ENCODE peak calls at places on chromosomes 7 and 10, in five cellular contexts. Z is testis, W is left ventricle myocardium inferior, H is hepatocyte, C is tibial nerve. M is an unnamed sample. For H3K9me3, the result is how much of the 10 kb centered on the place peaks cover.

GRCh38 chr7:78350926-78351325 is 552.4 kb downstream of the PHTF2 start:
- DNase-seq in H (no peak), C (no peak), W (no peak), Z (no peak), M (no peak)

GRCh38 chr10:43693602-43694001 is 44.9 kb upstream of the ZNF32 start:
- DNase-seq in C (no peak), Z (no peak), H (no peak), W (no peak), M (no peak)

GRCh38 chr10:11045995-11046394 is 28.3 kb downstream of the CELF2 start:
- DNase-seq in W (peak), C (peak), Z (peak), H (no peak), M (peak)

GRCh38 chr10:69327463-69328345 is 49.4 kb downstream of the HK1 start:
- DNase-seq in H (peak), Z (peak), W (peak), C (no peak), M (peak)

GRCh38 chr10:30047430-30047829 is 12.0 kb downstream of the JCAD start:
- DNase-seq in C (no peak), Z (no peak), H (no peak), W (no peak), M (no peak)

GRCh38 chr10:103896225-103896624 is 21.8 kb downstream of the STN1 start:
- DNase-seq in W (no peak), C (no peak), Z (no peak), H (no peak), M (no peak)

GRCh38 chr7:28956608-28957063 is 1.5 kb downstream of the TRIL start:
- DNase-seq in Z (peak), H (peak), W (peak), C (peak), M (peak)

GRCh38 chr10:130222381-130222780 is 86.2 kb downstream of the GLRX3 start:
- DNase-seq in C (no peak), Z (no peak), W (no peak), H (no peak), M (no peak)

GRCh38 chr10:59965899-59966650 is 59.7 kb upstream of the CCDC6 start:
- DNase-seq in C (no peak), Z (no peak), H (no peak), W (no peak), M (no peak)

GRCh38 chr10:89861584-89862287 is 160.3 kb downstream of the KIF20B start:
- DNase-seq in W (no peak), C (no peak), H (peak), Z (no peak), M (no peak)

GRCh38 chr7:21365866-21366624 is 61.8 kb upstream of the SP4 start:
- DNase-seq in H (peak), W (no peak), C (no peak), Z (no peak), M (no peak)

GRCh38 chr10:108250954-108251620 is 1086.6 kb upstream of the SORCS1 start:
- DNase-seq in H (no peak), Z (no peak), C (no peak), W (no peak), M (no peak)

GRCh38 chr7:127824682-127825081 is 172.7 kb downstream of the SND1 start:
- DNase-seq in Z (no peak), H (no peak), W (no peak), C (no peak), M (no peak)

GRCh38 chr10:78875331-78875877 is 193.4 kb upstream of the ZMIZ1 start:
- DNase-seq in H (no peak), Z (no peak), C (no peak), W (no peak), M (no peak)

GRCh38 chr10:69567920-69568319 is 5.3 kb downstream of the NEUROG3 start:
- DNase-seq in C (peak), H (peak), Z (peak), W (peak), M (peak)

GRCh38 chr10:33010132-33011037 is 52.4 kb upstream of the ITGB1 start:
- DNase-seq in W (no peak), C (no peak), Z (no peak), H (peak), M (no peak)

GRCh38 chr7:151251926-151252835 is 3.7 kb upstream of the SMARCD3 start:
- DNase-seq in W (peak), C (peak), H (peak), Z (peak), M (peak)

GRCh38 chr10:95569368-95569767 is 8.2 kb upstream of the SORBS1 start:
- DNase-seq in C (no peak), Z (no peak), H (no peak), W (no peak), M (no peak)

GRCh38 chr10:61313460-61313859 is 139.7 kb downstream of the TMEM26 start:
- DNase-seq in C (no peak), H (no peak), Z (no peak), W (no peak), M (no peak)

GRCh38 chr10:79479283-79479909 is 32.9 kb upstream of the EIF5AL1 start:
- DNase-seq in H (no peak), W (no peak), Z (no peak), C (no peak), M (no peak)

GRCh38 chr10:91034042-91034441 is 113.2 kb upstream of the ANKRD1 start:
- DNase-seq in C (no peak), Z (no peak), W (no peak), H (no peak), M (no peak)

GRCh38 chr7:139995034-139995915 is 67.5 kb downstream of the PARP12 start:
- DNase-seq in C (no peak), H (peak), Z (peak), W (peak), M (no peak)

GRCh38 chr10:21169271-21169670 is 272.2 kb upstream of the NEBL start:
- DNase-seq in W (no peak), C (no peak), H (no peak), Z (no peak), M (no peak)

GRCh38 chr7:104126411-104126841 is 81.4 kb downstream of the ORC5 start:
- DNase-seq in W (no peak), Z (no peak), H (no peak), C (peak), M (no peak)

GRCh38 chr10:8044331-8044907 is 10.1 kb upstream of the GATA3 start:
- DNase-seq in H (no peak), C (no peak), Z (no peak), W (no peak), M (no peak)

GRCh38 chr10:60518745-60519144 is 129.1 kb upstream of the ANK3 start:
- DNase-seq in W (no peak), C (no peak), H (no peak), Z (no peak), M (no peak)

GRCh38 chr7:116347151-116347832 is 137.0 kb downstream of the TES start:
- DNase-seq in W (no peak), H (no peak), C (no peak), Z (no peak), M (no peak)

GRCh38 chr7:111933614-111934013 is 272.6 kb downstream of the DOCK4 start:
- DNase-seq in W (no peak), C (no peak), Z (no peak), H (peak), M (no peak)

GRCh38 chr7:39453743-39454355 is 112.4 kb upstream of the YAE1 start:
- DNase-seq in W (no peak), H (peak), Z (peak), C (peak), M (no peak)

GRCh38 chr10:42482411-42482810 is 156.0 kb downstream of the ZNF33B start:
- DNase-seq in W (no peak), H (no peak), Z (no peak), C (no peak), M (no peak)

GRCh38 chr7:93327006-93327633 is 95.0 kb downstream of the VPS50 start:
- DNase-seq in C (no peak), Z (no peak), W (no peak), H (no peak), M (no peak)

GRCh38 chr7:44348300-44348699 is 22.9 kb upstream of the CAMK2B start:
- DNase-seq in Z (no peak), W (no peak), H (no peak), C (no peak), M (no peak)

GRCh38 chr7:44196450-44196872 is 4.3 kb upstream of the YKT6 start:
- DNase-seq in H (peak), Z (peak), W (no peak), C (peak), M (no peak)

GRCh38 chr10:100696477-100696901 is 48.9 kb upstream of the PAX2 start:
- DNase-seq in Z (peak), C (no peak), H (no peak), W (no peak), M (no peak)

GRCh38 chr10:30705086-30705624 is 75.6 kb upstream of the LYZL2 start:
- DNase-seq in Z (no peak), H (no peak), C (no peak), W (no peak), M (no peak)

GRCh38 chr10:13654118-13654830 is 67.5 kb downstream of the PRPF18 start:
- DNase-seq in H (no peak), W (no peak), C (no peak), Z (no peak), M (no peak)

GRCh38 chr7:128031901-128032604 is 816 bp upstream of the LRRC4 start:
- DNase-seq in H (peak), Z (peak), W (peak), C (no peak), M (peak)

GRCh38 chr7:36303202-36304098 is 86.2 kb upstream of the ANLN start:
- DNase-seq in W (peak), Z (peak), H (peak), C (peak), M (peak)

GRCh38 chr7:147774461-147774860 is 816.1 kb upstream of the C7orf33 start:
- DNase-seq in Z (no peak), C (no peak), H (no peak), W (no peak), M (no peak)

GRCh38 chr10:7100004-7100697 is 310.7 kb downstream of the SFMBT2 start:
- DNase-seq in H (no peak), W (no peak), C (no peak), Z (no peak), M (no peak)

GRCh38 chr7:64045301-64046040 is at the start of gene ZNF727:
- DNase-seq in W (peak), Z (peak), C (peak), H (no peak), M (peak)
- H3K4me3 ChIP-seq in W (peak), Z (peak), C (peak), H (no peak), M (peak)

GRCh38 chr7:100808354-100808875 is 18.9 kb downstream of the EPHB4 start:
- DNase-seq in Z (no peak), C (no peak), W (no peak), H (no peak), M (no peak)

GRCh38 chr7:100803398-100804161 is 23.7 kb downstream of the EPHB4 start:
- DNase-seq in W (peak), H (peak), C (peak), Z (peak), M (peak)

GRCh38 chr7:100804681-100805431 is 22.5 kb downstream of the EPHB4 start:
- DNase-seq in W (no peak), C (no peak), Z (peak), H (no peak), M (no peak)

GRCh38 chr7:100802951-100803350 is 24.4 kb downstream of the EPHB4 start:
- DNase-seq in Z (no peak), H (no peak), C (no peak), W (no peak), M (no peak)

GRCh38 chr7:100806276-100806675 is 21.0 kb downstream of the EPHB4 start:
- DNase-seq in H (no peak), C (no peak), Z (no peak), W (no peak), M (no peak)
- H3K27ac ChIP-seq in H (no peak), C (no peak), Z (no peak), W (no peak), M (no peak)

DNA sequence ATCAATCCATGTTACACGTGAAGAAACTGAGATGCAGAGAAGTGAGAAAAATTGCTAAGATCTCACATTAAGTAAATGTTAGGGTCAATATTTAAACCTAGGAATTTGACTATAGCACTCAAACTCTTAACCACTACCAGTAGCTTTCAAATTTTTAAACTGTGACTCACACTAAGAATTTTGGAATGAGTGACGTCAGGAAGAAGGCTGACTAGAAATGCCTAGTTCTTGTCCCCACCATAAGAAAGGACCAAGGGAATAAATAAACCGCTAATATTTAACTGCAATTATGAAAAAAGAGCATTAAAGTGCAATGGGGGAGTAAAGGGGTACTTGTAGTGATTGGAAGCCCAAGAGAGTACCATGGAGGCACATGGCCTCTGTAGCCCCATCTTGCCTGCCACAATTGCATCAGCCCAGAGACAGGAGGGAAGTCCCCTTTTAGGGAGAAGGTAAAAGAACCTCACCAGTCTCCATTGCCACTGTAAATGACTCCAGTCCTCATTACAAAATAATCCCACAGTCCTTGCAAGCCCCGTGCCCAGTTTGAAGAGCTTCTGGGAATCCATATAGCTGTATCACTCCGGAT is 3.5 kb upstream of the AKR1B1 start:
- DNase-seq in C (no peak), Z (no peak), H (no peak), W (no peak), M (no peak)
- H3K9me3 ChIP-seq in C (under half), Z (under half), H (under half), W (under half), M (under half)

DNA sequence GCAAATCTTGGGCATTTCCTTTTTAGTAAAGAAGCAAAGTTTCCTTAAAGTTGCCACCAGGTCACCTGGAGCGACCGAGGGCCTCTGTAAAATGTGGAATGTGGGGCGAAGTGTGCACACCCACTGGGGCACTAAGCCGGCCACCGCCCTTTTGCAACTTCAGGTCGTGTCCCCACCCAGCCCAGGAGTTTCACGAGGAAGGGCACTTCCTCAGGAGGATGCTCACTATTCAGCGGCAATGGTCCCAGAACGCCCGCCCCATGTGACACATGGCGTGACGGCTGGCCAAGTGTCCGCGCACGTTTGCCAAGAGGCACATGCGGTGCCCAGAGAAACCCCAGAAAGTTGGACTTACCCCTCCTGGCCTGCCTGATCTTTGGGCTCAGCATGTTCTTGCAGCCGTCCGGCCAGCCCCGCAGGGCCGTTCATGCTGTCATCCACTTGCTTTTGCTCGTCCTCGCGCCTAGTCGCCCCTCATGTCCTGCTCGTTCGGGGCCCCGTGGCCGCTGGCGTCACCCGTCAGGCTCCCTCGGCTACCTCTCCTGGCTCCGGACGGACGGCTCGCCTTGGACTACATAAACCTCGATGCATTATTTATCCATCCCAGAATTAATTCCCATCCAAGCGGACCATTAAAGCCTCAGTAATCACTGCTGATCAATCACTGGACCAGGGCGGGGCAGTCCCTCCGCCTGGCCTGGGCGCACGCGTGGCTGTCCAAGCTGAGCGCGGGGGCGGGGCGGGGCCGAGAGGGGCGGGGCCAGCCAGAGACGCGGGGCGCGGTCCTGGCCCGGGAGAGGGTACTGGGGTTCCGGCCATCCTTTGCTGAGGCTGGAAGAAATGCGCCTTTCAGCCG is at the start of gene ARHGAP22:
- DNase-seq in H (peak), W (peak), C (peak), Z (peak), M (peak)
- H3K4me3 ChIP-seq in H (no peak), W (peak), C (peak), Z (peak), M (peak)

GRCh38 chr10:116836902-116837513 is 12.3 kb upstream of the ENO4 start:
- DNase-seq in C (no peak), H (no peak), Z (no peak), W (no peak), M (no peak)

GRCh38 chr10:116838143-116838725 is 11.1 kb upstream of the ENO4 start:
- DNase-seq in H (no peak), Z (no peak), W (no peak), C (no peak), M (no peak)

GRCh38 chr10:116835658-116836057 is 13.6 kb upstream of the ENO4 start:
- DNase-seq in H (no peak), Z (no peak), W (no peak), C (no peak), M (no peak)

GRCh38 chr10:116833986-116834760 is 15.1 kb upstream of the ENO4 start:
- DNase-seq in Z (no peak), C (no peak), W (no peak), H (peak), M (no peak)

DNA sequence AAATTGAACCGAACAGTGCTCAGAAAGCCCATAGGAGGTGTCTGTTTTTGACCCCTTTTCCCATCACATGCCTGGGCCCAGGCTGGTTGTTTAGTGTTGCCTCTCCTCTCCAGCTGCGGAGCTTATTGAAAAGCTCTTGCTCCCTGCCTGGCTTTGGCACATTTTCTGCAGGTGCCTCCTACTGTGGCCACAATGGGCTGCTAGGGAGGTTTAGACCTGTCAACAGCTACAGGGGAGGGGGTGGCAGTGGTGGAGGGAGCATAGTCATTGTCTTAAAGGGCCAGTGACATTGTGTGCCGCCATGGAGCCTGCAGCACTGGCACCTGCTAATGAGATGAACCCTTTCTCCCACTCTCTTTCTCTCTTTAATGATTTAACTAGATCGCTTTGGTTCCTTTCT is 13.2 kb upstream of the ENO4 start:
- DNase-seq in C (no peak), W (no peak), Z (no peak), H (no peak), M (no peak)
- H3K27ac ChIP-seq in C (no peak), W (peak), Z (no peak), H (no peak), M (no peak)